ENCODE peak calls at places on chromosomes 2 and 18, in six cellular contexts. One of them, this sample, is unnamed.

GRCh38 chr18:79494936-79495335 is 99.2 kb downstream of the NFATC1 start:
- DNase-seq in astrocyte of the hippocampus: no peak
- DNase-seq in activated CD4-positive, alpha-beta memory T cell treated with anti-CD3 and anti-CD28 coated beads for 36 hours: no peak
- DNase-seq in GM03348: no peak
- DNase-seq in DMS79: no peak
- DNase-seq in dermis blood vessel endothelial cell: no peak
- DNase-seq in this sample: no peak

GRCh38 chr2:56680971-56681631 is 497.3 kb downstream of the CCDC85A start:
- DNase-seq in astrocyte of the hippocampus: peak
- DNase-seq in dermis blood vessel endothelial cell: peak
- DNase-seq in GM03348: peak
- DNase-seq in DMS79: no peak
- DNase-seq in activated CD4-positive, alpha-beta memory T cell treated with anti-CD3 and anti-CD28 coated beads for 36 hours: no peak
- DNase-seq in this sample: peak

GRCh38 chr2:38076250-38076709 is 329 bp upstream of the CYP1B1 start:
- DNase-seq in dermis blood vessel endothelial cell: peak
- DNase-seq in astrocyte of the hippocampus: peak
- DNase-seq in activated CD4-positive, alpha-beta memory T cell treated with anti-CD3 and anti-CD28 coated beads for 36 hours: peak
- DNase-seq in DMS79: peak
- DNase-seq in GM03348: peak
- DNase-seq in this sample: peak

GRCh38 chr2:238046871-238047270 is 13.9 kb upstream of the SCLY start:
- DNase-seq in DMS79: no peak
- DNase-seq in astrocyte of the hippocampus: no peak
- DNase-seq in activated CD4-positive, alpha-beta memory T cell treated with anti-CD3 and anti-CD28 coated beads for 36 hours: no peak
- DNase-seq in GM03348: no peak
- DNase-seq in dermis blood vessel endothelial cell: no peak
- DNase-seq in this sample: no peak

GRCh38 chr2:230866704-230867561 is 2.2 kb downstream of the ITM2C start:
- DNase-seq in GM03348: peak
- DNase-seq in astrocyte of the hippocampus: peak
- DNase-seq in dermis blood vessel endothelial cell: peak
- DNase-seq in activated CD4-positive, alpha-beta memory T cell treated with anti-CD3 and anti-CD28 coated beads for 36 hours: peak
- DNase-seq in DMS79: peak
- DNase-seq in this sample: no peak

GRCh38 chr2:88874063-88874657 is 182.7 kb downstream of the RPIA start:
- DNase-seq in GM03348: peak
- DNase-seq in astrocyte of the hippocampus: peak
- DNase-seq in activated CD4-positive, alpha-beta memory T cell treated with anti-CD3 and anti-CD28 coated beads for 36 hours: peak
- DNase-seq in dermis blood vessel endothelial cell: peak
- DNase-seq in DMS79: no peak
- DNase-seq in this sample: peak

GRCh38 chr18:27298215-27298804 is 113.2 kb upstream of the CHST9 start:
- DNase-seq in GM03348: peak
- DNase-seq in DMS79: no peak
- DNase-seq in activated CD4-positive, alpha-beta memory T cell treated with anti-CD3 and anti-CD28 coated beads for 36 hours: no peak
- DNase-seq in dermis blood vessel endothelial cell: no peak
- DNase-seq in astrocyte of the hippocampus: peak
- DNase-seq in this sample: no peak

GRCh38 chr2:203673933-203674332 is 32.5 kb upstream of the CD28 start:
- DNase-seq in astrocyte of the hippocampus: no peak
- DNase-seq in GM03348: peak
- DNase-seq in activated CD4-positive, alpha-beta memory T cell treated with anti-CD3 and anti-CD28 coated beads for 36 hours: peak
- DNase-seq in DMS79: no peak
- DNase-seq in dermis blood vessel endothelial cell: no peak
- DNase-seq in this sample: no peak

GRCh38 chr18:13361422-13361821 is 142.9 kb downstream of the LDLRAD4 start:
- DNase-seq in astrocyte of the hippocampus: no peak
- DNase-seq in activated CD4-positive, alpha-beta memory T cell treated with anti-CD3 and anti-CD28 coated beads for 36 hours: no peak
- DNase-seq in GM03348: no peak
- DNase-seq in DMS79: no peak
- DNase-seq in dermis blood vessel endothelial cell: no peak
- DNase-seq in this sample: no peak

GRCh38 chr18:5285326-5285725 is 10.2 kb downstream of the ZBTB14 start:
- DNase-seq in GM03348: no peak
- DNase-seq in DMS79: no peak
- DNase-seq in astrocyte of the hippocampus: no peak
- DNase-seq in activated CD4-positive, alpha-beta memory T cell treated with anti-CD3 and anti-CD28 coated beads for 36 hours: no peak
- DNase-seq in dermis blood vessel endothelial cell: no peak
- DNase-seq in this sample: no peak

GRCh38 chr2:189161894-189162293 is 17.7 kb downstream of the COL5A2 start:
- DNase-seq in dermis blood vessel endothelial cell: no peak
- DNase-seq in activated CD4-positive, alpha-beta memory T cell treated with anti-CD3 and anti-CD28 coated beads for 36 hours: no peak
- DNase-seq in DMS79: no peak
- DNase-seq in GM03348: no peak
- DNase-seq in astrocyte of the hippocampus: no peak
- DNase-seq in this sample: no peak

GRCh38 chr2:226932443-226932842 is 96.6 kb downstream of the RHBDD1 start:
- DNase-seq in astrocyte of the hippocampus: no peak
- DNase-seq in GM03348: no peak
- DNase-seq in dermis blood vessel endothelial cell: no peak
- DNase-seq in activated CD4-positive, alpha-beta memory T cell treated with anti-CD3 and anti-CD28 coated beads for 36 hours: no peak
- DNase-seq in DMS79: no peak
- DNase-seq in this sample: no peak

GRCh38 chr18:51135361-51135760 is 62.1 kb downstream of the MEX3C start:
- DNase-seq in DMS79: no peak
- DNase-seq in activated CD4-positive, alpha-beta memory T cell treated with anti-CD3 and anti-CD28 coated beads for 36 hours: no peak
- DNase-seq in dermis blood vessel endothelial cell: no peak
- DNase-seq in astrocyte of the hippocampus: no peak
- DNase-seq in GM03348: peak
- DNase-seq in this sample: peak

GRCh38 chr18:73511751-73512525 is 635.7 kb downstream of the FBXO15 start:
- DNase-seq in GM03348: peak
- DNase-seq in DMS79: no peak
- DNase-seq in dermis blood vessel endothelial cell: peak
- DNase-seq in activated CD4-positive, alpha-beta memory T cell treated with anti-CD3 and anti-CD28 coated beads for 36 hours: no peak
- DNase-seq in astrocyte of the hippocampus: peak
- DNase-seq in this sample: no peak

GRCh38 chr2:105674859-105675541 is 69.7 kb upstream of the NCK2 start:
- DNase-seq in astrocyte of the hippocampus: no peak
- DNase-seq in dermis blood vessel endothelial cell: no peak
- DNase-seq in DMS79: no peak
- DNase-seq in GM03348: no peak
- DNase-seq in activated CD4-positive, alpha-beta memory T cell treated with anti-CD3 and anti-CD28 coated beads for 36 hours: peak
- DNase-seq in this sample: no peak

GRCh38 chr18:57466307-57466706 is 31.1 kb downstream of the ONECUT2 start:
- DNase-seq in DMS79: no peak
- DNase-seq in activated CD4-positive, alpha-beta memory T cell treated with anti-CD3 and anti-CD28 coated beads for 36 hours: no peak
- DNase-seq in astrocyte of the hippocampus: no peak
- DNase-seq in dermis blood vessel endothelial cell: no peak
- DNase-seq in GM03348: peak
- DNase-seq in this sample: no peak

GRCh38 chr2:88880441-88880953 is 189.0 kb downstream of the RPIA start:
- DNase-seq in activated CD4-positive, alpha-beta memory T cell treated with anti-CD3 and anti-CD28 coated beads for 36 hours: peak
- DNase-seq in GM03348: peak
- DNase-seq in DMS79: no peak
- DNase-seq in dermis blood vessel endothelial cell: peak
- DNase-seq in astrocyte of the hippocampus: peak
- DNase-seq in this sample: peak

GRCh38 chr2:168432565-168433186 is 23.4 kb upstream of the CERS6 start:
- DNase-seq in GM03348: no peak
- DNase-seq in astrocyte of the hippocampus: no peak
- DNase-seq in activated CD4-positive, alpha-beta memory T cell treated with anti-CD3 and anti-CD28 coated beads for 36 hours: peak
- DNase-seq in dermis blood vessel endothelial cell: no peak
- DNase-seq in DMS79: no peak
- DNase-seq in this sample: no peak

GRCh38 chr2:30899655-30900054 is 92.4 kb upstream of the CAPN13 start:
- DNase-seq in dermis blood vessel endothelial cell: no peak
- DNase-seq in astrocyte of the hippocampus: no peak
- DNase-seq in GM03348: no peak
- DNase-seq in activated CD4-positive, alpha-beta memory T cell treated with anti-CD3 and anti-CD28 coated beads for 36 hours: no peak
- DNase-seq in DMS79: no peak
- DNase-seq in this sample: no peak

GRCh38 chr2:235148201-235149170 is 196.7 kb downstream of the SH3BP4 start:
- DNase-seq in astrocyte of the hippocampus: no peak
- DNase-seq in GM03348: no peak
- DNase-seq in dermis blood vessel endothelial cell: no peak
- DNase-seq in activated CD4-positive, alpha-beta memory T cell treated with anti-CD3 and anti-CD28 coated beads for 36 hours: no peak
- DNase-seq in DMS79: no peak
- DNase-seq in this sample: no peak

GRCh38 chr2:17441055-17441771 is 77.0 kb downstream of the RAD51AP2 start:
- DNase-seq in activated CD4-positive, alpha-beta memory T cell treated with anti-CD3 and anti-CD28 coated beads for 36 hours: no peak
- DNase-seq in DMS79: no peak
- DNase-seq in astrocyte of the hippocampus: no peak
- DNase-seq in dermis blood vessel endothelial cell: no peak
- DNase-seq in GM03348: no peak
- DNase-seq in this sample: no peak

GRCh38 chr18:7367336-7367735 is 136.4 kb downstream of the LRRC30 start:
- DNase-seq in GM03348: no peak
- DNase-seq in dermis blood vessel endothelial cell: peak
- DNase-seq in astrocyte of the hippocampus: no peak
- DNase-seq in DMS79: no peak
- DNase-seq in activated CD4-positive, alpha-beta memory T cell treated with anti-CD3 and anti-CD28 coated beads for 36 hours: no peak
- DNase-seq in this sample: no peak

GRCh38 chr2:145975406-145975805 is 1455.5 kb upstream of the ZEB2 start:
- DNase-seq in DMS79: no peak
- DNase-seq in GM03348: no peak
- DNase-seq in dermis blood vessel endothelial cell: no peak
- DNase-seq in activated CD4-positive, alpha-beta memory T cell treated with anti-CD3 and anti-CD28 coated beads for 36 hours: no peak
- DNase-seq in astrocyte of the hippocampus: peak
- DNase-seq in this sample: no peak

GRCh38 chr2:70080597-70081200 is 6.6 kb upstream of the PCBP1 start:
- DNase-seq in DMS79: no peak
- DNase-seq in dermis blood vessel endothelial cell: no peak
- DNase-seq in astrocyte of the hippocampus: no peak
- DNase-seq in GM03348: no peak
- DNase-seq in activated CD4-positive, alpha-beta memory T cell treated with anti-CD3 and anti-CD28 coated beads for 36 hours: peak
- DNase-seq in this sample: no peak